ENCODE peak calls at places on chromosomes 3 and 15, in eight cellular contexts. I, E, M, U, H, F, J and V are unnamed samples.

GRCh38 chr3:89372456-89372855 is 265.0 kb downstream of the EPHA3 start:
- DNase-seq in I (no peak), E (no peak), M (no peak), U (no peak), H (no peak), F (no peak), J (no peak), V (no peak)

GRCh38 chr15:83285284-83285978 is 967 bp upstream of the BNC1 start:
- DNase-seq in I (no peak), E (no peak), M (no peak), U (no peak), H (no peak), F (no peak), J (no peak), V (no peak)

GRCh38 chr15:31147943-31148621 is 46.6 kb upstream of the TRPM1 start:
- DNase-seq in I (no peak), E (no peak), M (no peak), U (no peak), H (no peak), F (no peak), J (peak; percentile 52), V (no peak)

GRCh38 chr3:172658344-172659245 is 52.3 kb downstream of the NCEH1 start:
- DNase-seq in I (no peak), E (peak; percentile 34), M (no peak), U (peak; percentile 100), H (no peak), F (peak; percentile 27), J (peak; percentile 94), V (peak; percentile 47)

GRCh38 chr3:107934808-107935207 is 156.0 kb downstream of the CD47 start:
- DNase-seq in I (no peak), E (no peak), M (no peak), U (no peak), H (no peak), F (no peak), J (no peak), V (no peak)

GRCh38 chr3:122921791-122922651 is 105.5 kb downstream of the SEMA5B start:
- DNase-seq in I (no peak), E (peak; percentile 26), M (peak; percentile 20), U (no peak), H (no peak), F (no peak), J (peak; percentile 16), V (peak; percentile 18)

GRCh38 chr3:27357665-27358258 is 11.4 kb downstream of the NEK10 start:
- DNase-seq in I (peak; percentile 39), E (peak; percentile 54), M (peak; percentile 58), U (peak; percentile 56), H (peak; percentile 51), F (no peak), J (peak; percentile 74), V (peak; percentile 73)

GRCh38 chr15:68511073-68511991 is 67.5 kb upstream of the CORO2B start:
- DNase-seq in I (peak; percentile 8), E (peak; percentile 20), M (no peak), U (peak; percentile 57), H (no peak), F (peak; percentile 75), J (no peak), V (no peak)

GRCh38 chr15:74619916-74620635 is 4.4 kb downstream of the CLK3 start:
- DNase-seq in I (no peak), E (no peak), M (no peak), U (no peak), H (no peak), F (no peak), J (no peak), V (no peak)

GRCh38 chr3:69352305-69353087 is 33.4 kb downstream of the FRMD4B start:
- DNase-seq in I (no peak), E (no peak), M (no peak), U (no peak), H (no peak), F (no peak), J (no peak), V (no peak)

GRCh38 chr3:61589856-61590255 is 28.5 kb downstream of the PTPRG start:
- DNase-seq in I (no peak), E (no peak), M (no peak), U (peak; percentile 82), H (no peak), F (no peak), J (no peak), V (peak; percentile 35)

GRCh38 chr3:99542771-99543518 is 95.4 kb upstream of the COL8A1 start:
- DNase-seq in I (no peak), E (no peak), M (no peak), U (no peak), H (no peak), F (no peak), J (no peak), V (no peak)

GRCh38 chr15:59622289-59622688 is 10.7 kb downstream of the GCNT3 start:
- DNase-seq in I (no peak), E (peak; percentile 48), M (peak; percentile 31), U (peak; percentile 34), H (no peak), F (no peak), J (peak; percentile 79), V (peak; percentile 96)

GRCh38 chr15:59614153-59614552 is 2.6 kb downstream of the GCNT3 start:
- DNase-seq in I (no peak), E (no peak), M (no peak), U (no peak), H (no peak), F (no peak), J (no peak), V (no peak)

GRCh38 chr15:59615661-59616060 is 4.1 kb downstream of the GCNT3 start:
- DNase-seq in I (no peak), E (no peak), M (no peak), U (no peak), H (no peak), F (no peak), J (no peak), V (no peak)

GRCh38 chr15:59611277-59612260 is at the start of gene GCNT3:
- DNase-seq in I (no peak), E (peak; percentile 20), M (peak; percentile 55), U (peak; percentile 12), H (no peak), F (no peak), J (peak; percentile 90), V (peak; percentile 96)

DNA sequence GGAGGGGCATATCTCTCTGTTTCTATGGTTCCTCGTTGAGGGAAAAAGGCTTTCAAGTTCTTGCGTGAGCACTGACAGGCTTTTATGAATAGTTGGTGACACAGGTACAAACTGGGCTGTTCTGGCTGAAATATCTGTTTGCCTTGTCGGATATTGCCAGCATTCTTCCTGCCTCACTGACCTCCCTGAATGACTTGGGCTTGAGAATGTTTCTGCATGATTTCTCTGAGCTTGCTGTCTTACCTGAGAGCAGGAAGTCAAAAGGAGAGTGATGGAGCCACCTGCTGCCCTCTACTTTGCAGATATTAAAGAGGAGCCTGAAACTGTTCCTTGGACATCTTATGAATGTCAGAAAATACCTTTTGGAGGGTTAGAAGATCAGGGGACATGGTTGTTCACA is 4.8 kb downstream of the GCNT3 start:
- DNase-seq in I (no peak), E (peak; percentile 8), M (no peak), U (no peak), H (no peak), F (no peak), J (peak; percentile 38), V (peak; percentile 34)
- TF ChIP-seq POLR2A in I (no peak), E (no peak), M (no peak), U (no peak), H (no peak), F (no peak), J (no peak), V (no peak)

DNA sequence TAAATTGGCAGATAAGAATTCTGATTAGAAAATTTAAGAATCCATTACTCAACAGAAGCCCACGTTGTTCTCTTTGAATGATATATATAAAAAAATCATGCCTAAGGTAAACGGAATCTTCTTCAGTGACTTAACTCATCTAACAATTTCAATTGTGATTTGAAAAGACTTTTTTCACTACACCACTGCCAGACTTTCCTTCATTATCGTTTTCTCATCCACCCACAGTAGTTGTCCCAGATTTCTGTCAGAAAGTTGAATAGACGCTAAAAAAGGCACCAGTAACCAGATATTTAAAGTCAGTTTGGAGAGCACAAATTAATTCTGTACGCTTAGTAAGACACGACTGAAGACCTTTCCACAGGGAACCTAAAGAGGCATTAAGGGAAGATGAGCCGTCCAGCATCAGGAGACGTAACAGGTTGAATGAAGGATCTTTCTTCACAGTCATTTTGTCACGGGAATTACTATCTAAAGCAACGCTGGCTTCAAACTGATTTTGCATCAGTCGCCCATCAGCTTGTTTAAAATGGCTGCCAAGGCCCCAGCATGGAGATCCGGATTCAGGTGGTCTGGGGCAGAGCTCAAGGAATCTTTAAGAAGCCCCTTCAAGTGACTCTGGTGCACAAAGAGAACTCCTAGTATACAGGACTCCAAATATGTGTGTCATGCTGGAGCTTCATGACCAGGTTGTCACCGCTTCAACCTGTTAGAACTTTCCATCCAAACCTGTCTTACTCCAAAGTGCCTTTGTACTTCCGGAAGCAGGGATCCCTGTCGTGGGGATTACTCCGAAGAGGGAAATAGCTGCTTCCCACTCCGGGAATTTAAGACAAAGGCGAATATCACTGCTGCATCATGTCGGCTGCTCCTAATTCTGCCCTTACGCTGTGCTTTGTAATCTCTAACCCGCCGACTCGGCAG is 1.2 kb downstream of the HIGD1A start:
- DNase-seq in I (no peak), E (peak; percentile 31), M (no peak), U (peak; percentile 22), H (no peak), F (no peak), J (peak; percentile 33), V (no peak)
- TF ChIP-seq POLR2A in I (no peak), E (no peak), M (no peak), U (no peak), H (no peak), F (no peak), J (no peak), V (no peak)

GRCh38 chr3:136861890-136862610 is at the start of gene NCK1:
- DNase-seq in I (peak; percentile 99), E (peak; percentile 98), M (peak; percentile 99), U (peak; percentile 98), H (peak; percentile 98), F (peak; percentile 97), J (peak; percentile 95), V (peak; percentile 96)
- TF ChIP-seq POLR2A in I (peak; percentile 67), E (peak; percentile 95), M (peak; percentile 69), U (peak; percentile 81), H (peak; percentile 61), F (peak; percentile 95), J (peak; percentile 97), V (peak; percentile 89)

GRCh38 chr15:89320200-89320599 is 14.4 kb downstream of the POLG start:
- DNase-seq in I (no peak), E (no peak), M (no peak), U (no peak), H (no peak), F (no peak), J (no peak), V (no peak)

GRCh38 chr15:89317188-89317720 is 17.4 kb downstream of the POLG start:
- DNase-seq in I (no peak), E (no peak), M (no peak), U (no peak), H (no peak), F (no peak), J (no peak), V (no peak)

DNA sequence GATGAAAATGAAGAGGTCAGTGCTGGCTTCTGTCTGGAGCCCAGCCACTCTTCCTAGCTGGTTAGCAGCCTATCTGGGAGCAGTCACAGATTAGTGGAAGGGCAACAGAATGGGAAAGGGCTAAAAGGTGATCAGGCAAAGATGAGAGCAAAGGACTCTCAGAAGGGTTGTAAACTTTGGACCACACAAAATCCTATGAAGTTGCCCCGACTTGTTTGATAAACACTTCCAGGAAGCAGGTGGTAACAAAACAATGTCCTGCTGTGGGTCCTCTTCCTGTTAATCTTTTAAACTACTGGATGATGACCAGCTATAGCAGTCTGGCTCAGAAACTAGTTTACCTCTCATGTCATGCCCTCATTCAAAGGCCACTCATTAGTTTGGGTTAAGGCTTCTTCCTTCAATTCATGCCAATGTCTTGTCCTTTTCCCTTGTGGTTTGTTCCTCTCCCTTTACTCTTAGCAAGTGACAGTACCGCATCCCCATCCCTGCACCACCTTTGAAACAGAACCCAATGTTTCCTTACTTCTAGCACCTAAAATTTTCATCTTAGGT is 19.2 kb downstream of the POLG start:
- DNase-seq in I (no peak), E (no peak), M (no peak), U (no peak), H (no peak), F (no peak), J (peak; percentile 66), V (no peak)
- TF ChIP-seq POLR2A in I (no peak), E (no peak), M (no peak), U (no peak), H (no peak), F (no peak), J (no peak), V (no peak)